ENCODE peak calls at places on chromosomes 1 and 21, in four cellular contexts. One of them, this sample, is unnamed.

GRCh38 chr1:207060596-207060995 is 7.5 kb downstream of the PFKFB2 start:
- DNase-seq in AG04450: no peak
- DNase-seq in pancreas: no peak
- DNase-seq in GM12878: no peak
- DNase-seq in this sample: no peak

GRCh38 chr1:162069334-162070093 is at the start of gene NOS1AP:
- DNase-seq in GM12878: no peak
- DNase-seq in pancreas: peak
- DNase-seq in AG04450: no peak
- DNase-seq in this sample: no peak

GRCh38 chr1:31788825-31789256 is 24.7 kb upstream of the ADGRB2 start:
- DNase-seq in GM12878: peak
- DNase-seq in AG04450: peak
- DNase-seq in pancreas: no peak
- DNase-seq in this sample: no peak

GRCh38 chr1:6745073-6745472 is 40.2 kb upstream of the CAMTA1 start:
- DNase-seq in AG04450: no peak
- DNase-seq in GM12878: peak
- DNase-seq in pancreas: no peak
- DNase-seq in this sample: no peak

GRCh38 chr1:207810173-207810572 is 58.3 kb downstream of the CD46 start:
- DNase-seq in pancreas: no peak
- DNase-seq in AG04450: no peak
- DNase-seq in GM12878: no peak
- DNase-seq in this sample: no peak

GRCh38 chr1:76861149-76861548 is 6.1 kb upstream of the ST6GALNAC5 start:
- DNase-seq in GM12878: no peak
- DNase-seq in AG04450: no peak
- DNase-seq in pancreas: no peak
- DNase-seq in this sample: no peak

GRCh38 chr1:52674497-52675384 is 23.4 kb downstream of the COA7 start:
- DNase-seq in GM12878: no peak
- DNase-seq in AG04450: no peak
- DNase-seq in pancreas: no peak
- DNase-seq in this sample: no peak

GRCh38 chr1:27872059-27872801 is at the start of gene THEMIS2:
- DNase-seq in GM12878: no peak
- DNase-seq in AG04450: no peak
- DNase-seq in pancreas: peak
- DNase-seq in this sample: no peak

GRCh38 chr1:8203056-8203455 is 114.9 kb upstream of the SLC45A1 start:
- DNase-seq in GM12878: no peak
- DNase-seq in AG04450: no peak
- DNase-seq in pancreas: no peak
- DNase-seq in this sample: no peak

GRCh38 chr21:35511298-35512162 is 462.4 kb upstream of the RUNX1 start:
- DNase-seq in GM12878: no peak
- DNase-seq in pancreas: no peak
- DNase-seq in AG04450: no peak
- DNase-seq in this sample: no peak

GRCh38 chr1:45317163-45317562 is 9.5 kb upstream of the HPDL start:
- DNase-seq in GM12878: no peak
- DNase-seq in pancreas: no peak
- DNase-seq in AG04450: no peak
- DNase-seq in this sample: no peak

GRCh38 chr1:48725331-48725730 is 51.4 kb downstream of the BEND5 start:
- DNase-seq in pancreas: no peak
- DNase-seq in AG04450: no peak
- DNase-seq in GM12878: no peak
- DNase-seq in this sample: no peak

GRCh38 chr1:55007626-55008025 is 8.9 kb downstream of the BSND start:
- DNase-seq in pancreas: no peak
- DNase-seq in GM12878: no peak
- DNase-seq in AG04450: peak
- DNase-seq in this sample: no peak

GRCh38 chr1:43285269-43285986 is at the start of gene C1orf210:
- DNase-seq in AG04450: no peak
- DNase-seq in pancreas: peak
- DNase-seq in GM12878: no peak
- DNase-seq in this sample: no peak
- H3K4me3 ChIP-seq in AG04450: no peak
- H3K4me3 ChIP-seq in pancreas: peak
- H3K4me3 ChIP-seq in GM12878: no peak
- H3K4me3 ChIP-seq in this sample: no peak

GRCh38 chr1:234543442-234544093 is 64.6 kb upstream of the TARBP1 start:
- DNase-seq in GM12878: no peak
- DNase-seq in AG04450: no peak
- DNase-seq in pancreas: peak
- DNase-seq in this sample: no peak
- TF ChIP-seq CTCF in GM12878: no peak
- TF ChIP-seq CTCF in AG04450: no peak
- TF ChIP-seq CTCF in pancreas: no peak
- TF ChIP-seq CTCF in this sample: no peak

GRCh38 chr1:2314803-2315710 is 76.3 kb downstream of the MORN1 start:
- DNase-seq in GM12878: no peak
- DNase-seq in pancreas: no peak
- DNase-seq in AG04450: no peak
- DNase-seq in this sample: no peak
- H3K4me3 ChIP-seq in GM12878: peak
- H3K4me3 ChIP-seq in pancreas: peak
- H3K4me3 ChIP-seq in AG04450: peak
- H3K4me3 ChIP-seq in this sample: peak

DNA sequence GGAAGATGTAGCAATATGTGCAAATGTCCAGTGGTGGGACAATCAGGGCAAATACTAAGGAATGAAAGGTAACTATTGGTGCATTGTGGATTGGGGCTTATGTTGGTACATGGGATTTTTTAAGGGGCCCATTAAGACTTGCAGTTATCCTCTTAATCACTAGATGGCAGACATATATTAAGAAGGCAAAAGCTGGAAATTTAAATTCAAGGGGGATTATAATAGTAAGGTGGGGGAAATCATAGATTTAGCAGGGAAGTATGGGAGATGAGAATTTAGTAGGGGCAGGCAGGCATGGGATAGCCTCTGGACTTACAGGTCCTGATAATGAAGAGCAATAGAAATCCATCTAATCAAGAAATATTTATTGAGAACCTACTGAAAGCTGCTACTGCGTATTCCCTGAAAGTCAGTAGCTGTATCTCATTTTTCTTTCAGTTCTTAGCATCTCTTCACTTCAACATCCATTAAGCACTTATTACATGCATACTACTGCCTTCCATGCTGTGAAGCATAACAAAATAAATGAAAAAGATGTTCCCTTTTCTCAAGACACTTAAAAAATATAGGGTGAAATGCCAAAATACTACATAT is 251.8 kb downstream of the CRB1 start:
- DNase-seq in pancreas: no peak
- DNase-seq in AG04450: no peak
- DNase-seq in GM12878: no peak
- DNase-seq in this sample: no peak
- TF ChIP-seq CTCF in pancreas: no peak
- TF ChIP-seq CTCF in AG04450: peak
- TF ChIP-seq CTCF in GM12878: peak
- TF ChIP-seq CTCF in this sample: peak

DNA sequence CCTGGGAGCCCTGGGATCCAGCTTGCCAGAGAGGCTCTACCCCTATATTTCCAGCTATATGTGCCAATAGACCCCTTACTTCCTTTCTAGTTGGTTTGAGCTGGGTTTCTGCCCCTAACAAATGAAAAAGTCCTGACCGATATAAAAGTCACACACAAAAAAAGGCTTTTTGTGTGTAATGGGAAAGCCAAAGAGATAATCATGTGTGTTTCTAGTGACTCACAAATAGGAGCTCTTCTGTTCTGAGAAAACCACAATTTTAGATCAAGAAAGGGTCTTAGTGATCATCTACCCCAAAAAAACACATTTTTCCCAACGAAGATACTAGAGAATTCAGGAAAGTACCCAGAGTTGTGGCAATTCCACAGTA is 23.0 kb upstream of the PLEKHA6 start:
- DNase-seq in pancreas: no peak
- DNase-seq in GM12878: no peak
- DNase-seq in AG04450: no peak
- DNase-seq in this sample: no peak
- H3K4me3 ChIP-seq in pancreas: no peak
- H3K4me3 ChIP-seq in GM12878: no peak
- H3K4me3 ChIP-seq in AG04450: no peak
- H3K4me3 ChIP-seq in this sample: no peak

GRCh38 chr1:21657456-21658190 is 11.5 kb downstream of the RAP1GAP start:
- DNase-seq in pancreas: no peak
- DNase-seq in GM12878: no peak
- DNase-seq in AG04450: no peak
- DNase-seq in this sample: no peak

GRCh38 chr1:21655259-21655658 is 13.9 kb downstream of the RAP1GAP start:
- DNase-seq in pancreas: no peak
- DNase-seq in GM12878: no peak
- DNase-seq in AG04450: no peak
- DNase-seq in this sample: no peak

GRCh38 chr1:21654209-21654608 is 14.9 kb downstream of the RAP1GAP start:
- DNase-seq in GM12878: no peak
- DNase-seq in AG04450: no peak
- DNase-seq in pancreas: no peak
- DNase-seq in this sample: no peak

GRCh38 chr1:21653744-21654100 is 15.4 kb downstream of the RAP1GAP start:
- DNase-seq in GM12878: no peak
- DNase-seq in AG04450: no peak
- DNase-seq in pancreas: no peak
- DNase-seq in this sample: no peak

DNA sequence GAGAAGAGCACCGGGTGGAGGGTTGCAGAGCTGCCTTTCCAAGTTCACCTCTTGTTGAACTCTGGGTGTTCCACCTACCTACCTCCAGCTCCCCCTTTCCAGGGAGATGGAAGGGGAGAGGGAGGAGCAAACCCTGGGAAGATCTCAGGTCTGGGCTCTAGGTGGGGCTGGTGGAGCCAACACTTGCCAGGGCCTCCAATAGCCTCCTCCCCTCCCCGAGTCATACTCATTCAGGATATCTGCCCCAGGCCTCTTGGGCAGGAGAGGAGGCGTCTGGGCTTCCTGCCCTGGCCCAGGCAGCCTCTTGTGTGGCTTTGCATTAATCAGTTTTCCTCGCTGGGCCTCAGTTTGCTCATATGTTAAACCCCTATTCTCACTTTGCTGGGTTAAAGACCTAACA is 13.4 kb downstream of the RAP1GAP start:
- DNase-seq in GM12878: no peak
- DNase-seq in AG04450: no peak
- DNase-seq in pancreas: no peak
- DNase-seq in this sample: no peak
- TF ChIP-seq CTCF in GM12878: no peak
- TF ChIP-seq CTCF in AG04450: no peak
- TF ChIP-seq CTCF in pancreas: no peak
- TF ChIP-seq CTCF in this sample: no peak

GRCh38 chr1:227943354-227943753 is 4.4 kb downstream of the WNT9A start:
- DNase-seq in pancreas: no peak
- DNase-seq in GM12878: no peak
- DNase-seq in AG04450: no peak
- DNase-seq in this sample: no peak
- H3K4me3 ChIP-seq in pancreas: no peak
- H3K4me3 ChIP-seq in GM12878: no peak
- H3K4me3 ChIP-seq in AG04450: no peak
- H3K4me3 ChIP-seq in this sample: no peak

DNA sequence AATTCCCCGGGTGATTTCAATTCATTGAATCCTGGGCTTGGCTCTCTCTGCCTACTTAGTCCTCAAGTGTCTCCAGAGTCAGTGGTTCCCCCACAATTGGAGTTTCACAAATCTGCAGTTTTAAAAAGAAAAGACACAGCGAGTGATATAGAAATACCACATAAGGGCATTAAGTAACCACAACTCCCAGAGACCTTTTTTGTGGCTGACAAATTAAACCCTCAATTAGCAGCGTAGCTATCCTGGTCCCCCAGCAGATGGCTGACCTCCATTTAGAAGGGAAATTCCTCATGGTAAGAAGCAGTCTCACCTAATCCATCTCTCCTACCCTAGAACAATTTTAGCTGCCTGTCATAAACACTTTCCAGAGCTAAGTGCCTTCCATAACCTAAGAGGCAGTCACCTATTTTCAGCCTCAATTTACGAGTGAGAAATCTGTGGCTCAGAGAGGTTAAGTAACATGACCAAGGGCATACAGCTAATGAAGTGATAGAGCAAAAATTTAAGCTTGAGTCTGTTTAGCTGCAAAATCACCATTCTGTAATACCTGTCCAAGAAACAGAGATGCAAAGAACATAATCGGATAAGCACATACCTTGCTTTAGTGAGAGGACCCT is 56.0 kb upstream of the NBPF3 start:
- DNase-seq in AG04450: no peak
- DNase-seq in GM12878: peak
- DNase-seq in pancreas: no peak
- DNase-seq in this sample: no peak
- TF ChIP-seq CTCF in AG04450: no peak
- TF ChIP-seq CTCF in GM12878: no peak
- TF ChIP-seq CTCF in pancreas: no peak
- TF ChIP-seq CTCF in this sample: no peak

GRCh38 chr1:214548988-214549387 is 2.4 kb downstream of the PTPN14 start:
- DNase-seq in pancreas: no peak
- DNase-seq in GM12878: no peak
- DNase-seq in AG04450: no peak
- DNase-seq in this sample: no peak
- H3K4me3 ChIP-seq in pancreas: peak
- H3K4me3 ChIP-seq in GM12878: no peak
- H3K4me3 ChIP-seq in AG04450: peak
- H3K4me3 ChIP-seq in this sample: no peak